ENCODE peak calls at places on chromosomes 2 and 18, in ten cellular contexts. V is CD4-positive, alpha-beta memory T cell; M is heart right ventricle; R is breast epithelium; K is SJSA1; B is CD8-positive, alpha-beta T cell; A is H9; D is fibroblast of lung; Z is cardiac muscle cell; J is aorta. G is an unnamed sample.

GRCh38 chr2:179822540-179822939 is 38.9 kb downstream of the ZNF385B start:
- DNase-seq in V (no peak), M (no peak), R (no peak), K (no peak), B (no peak), A (no peak), D (no peak), Z (no peak), J (no peak), G (no peak)

GRCh38 chr2:184541591-184541990 is 56.7 kb upstream of the ZNF804A start:
- DNase-seq in V (no peak), M (no peak), R (no peak), K (no peak), B (no peak), A (no peak), D (no peak), Z (no peak), J (no peak), G (no peak)

GRCh38 chr18:69935319-69936190 is 12.1 kb downstream of the CD226 start:
- DNase-seq in V (peak; percentile 89), M (no peak), R (no peak), K (peak; percentile 49), B (peak; percentile 64), A (no peak), D (no peak), Z (peak; percentile 33), J (peak; percentile 52), G (no peak)

GRCh38 chr18:36829362-36830140 is 624 bp downstream of the KIAA1328 start:
- DNase-seq in V (no peak), M (no peak), R (peak; percentile 55), K (no peak), B (no peak), A (no peak), D (peak; percentile 32), Z (peak; percentile 14), J (no peak), G (no peak)

GRCh38 chr2:2569306-2569705 is 238.2 kb upstream of the MYT1L start:
- DNase-seq in V (no peak), M (no peak), R (no peak), K (no peak), B (no peak), A (no peak), D (no peak), Z (no peak), J (no peak), G (no peak)

GRCh38 chr2:133287709-133288108 is 280.6 kb downstream of the NCKAP5 start:
- DNase-seq in V (no peak), M (no peak), R (no peak), K (no peak), B (no peak), A (no peak), D (peak; percentile 76), Z (no peak), J (no peak), G (no peak)

GRCh38 chr2:227853204-227853629 is 18.2 kb upstream of the DAW1 start:
- DNase-seq in V (no peak), M (no peak), R (no peak), K (peak; percentile 67), B (no peak), A (no peak), D (peak; percentile 43), Z (no peak), J (no peak), G (no peak)

GRCh38 chr2:165149439-165149838 is 54.4 kb downstream of the SCN3A start:
- DNase-seq in V (no peak), M (no peak), R (no peak), K (no peak), B (no peak), A (no peak), D (no peak), Z (no peak), J (no peak), G (no peak)

GRCh38 chr2:179595284-179595683 is 266.1 kb downstream of the ZNF385B start:
- DNase-seq in V (no peak), M (no peak), R (no peak), K (no peak), B (no peak), A (peak; percentile 60), D (no peak), Z (peak; percentile 34), J (no peak), G (no peak)

GRCh38 chr18:12060182-12060870 is 33.3 kb upstream of the ANKRD62 start:
- DNase-seq in V (no peak), M (no peak), R (no peak), K (peak; percentile 68), B (no peak), A (no peak), D (no peak), Z (no peak), J (no peak), G (no peak)

GRCh38 chr2:226790436-226790835 is 9.2 kb downstream of the IRS1 start:
- DNase-seq in V (no peak), M (no peak), R (no peak), K (no peak), B (no peak), A (no peak), D (no peak), Z (no peak), J (no peak), G (no peak)

GRCh38 chr2:27408601-27409320 is 630 bp downstream of the PPM1G start:
- DNase-seq in V (no peak), M (peak; percentile 14), R (no peak), K (no peak), B (no peak), A (no peak), D (no peak), Z (no peak), J (no peak), G (no peak)

GRCh38 chr2:85748948-85749875 is 4.6 kb upstream of the ATOH8 start:
- DNase-seq in V (no peak), M (no peak), R (no peak), K (no peak), B (no peak), A (no peak), D (no peak), Z (no peak), J (peak; percentile 62), G (no peak)
- H3K4me1 ChIP-seq in V (peaks cover 5% of the 10 kb centered on the region), M (peaks cover 89% of the 10 kb centered on the region), R (peaks cover 3% of the 10 kb centered on the region), K (peaks cover 43% of the 10 kb centered on the region), B (peaks cover 8% of the 10 kb centered on the region), A (no peaks in the 10 kb centered on the region), D (peaks cover 24% of the 10 kb centered on the region), Z (no peaks in the 10 kb centered on the region), J (peaks cover 3% of the 10 kb centered on the region), G (peaks cover 4% of the 10 kb centered on the region)

DNA sequence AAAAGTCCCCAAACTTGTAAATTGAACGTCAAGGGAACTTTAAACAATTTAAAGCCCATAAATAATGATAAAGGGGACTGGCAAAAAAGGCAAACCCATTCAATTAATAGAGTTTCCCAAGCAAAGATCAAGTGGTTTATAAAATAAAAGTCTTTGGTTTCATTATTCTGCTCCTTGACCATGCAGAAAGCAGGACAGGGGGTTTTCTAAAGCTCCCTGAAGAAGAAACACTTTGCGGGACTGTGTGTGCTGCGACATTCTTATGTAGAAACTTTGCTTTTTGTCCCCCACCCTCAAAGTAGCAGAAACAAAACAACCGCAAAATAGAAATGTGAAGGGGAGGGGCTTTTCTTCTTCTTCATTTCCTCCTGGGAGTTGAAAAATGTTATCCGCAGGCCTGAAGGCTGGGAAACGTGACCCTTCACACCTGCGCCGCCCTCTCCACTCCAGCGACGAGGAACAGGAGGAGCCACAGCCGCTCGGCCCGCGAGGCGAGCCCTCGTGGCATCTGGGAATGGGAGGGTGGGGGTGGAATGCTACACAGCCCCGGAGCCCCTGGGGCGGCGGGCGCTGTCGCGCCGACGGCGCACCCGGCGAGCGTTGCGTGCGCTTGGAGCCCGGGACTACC is 4.2 kb upstream of the GBX2 start:
- DNase-seq in V (no peak), M (no peak), R (no peak), K (no peak), B (no peak), A (no peak), D (no peak), Z (no peak), J (no peak), G (no peak)
- H3K4me1 ChIP-seq in V (no peaks in the 10 kb centered on the region), M (peaks cover 52% of the 10 kb centered on the region), R (peaks cover 12% of the 10 kb centered on the region), K (peaks cover 48% of the 10 kb centered on the region), B (no peaks in the 10 kb centered on the region), A (peaks cover 19% of the 10 kb centered on the region), D (no peaks in the 10 kb centered on the region), Z (no peaks in the 10 kb centered on the region), J (no peaks in the 10 kb centered on the region), G (peaks cover 33% of the 10 kb centered on the region)

DNA sequence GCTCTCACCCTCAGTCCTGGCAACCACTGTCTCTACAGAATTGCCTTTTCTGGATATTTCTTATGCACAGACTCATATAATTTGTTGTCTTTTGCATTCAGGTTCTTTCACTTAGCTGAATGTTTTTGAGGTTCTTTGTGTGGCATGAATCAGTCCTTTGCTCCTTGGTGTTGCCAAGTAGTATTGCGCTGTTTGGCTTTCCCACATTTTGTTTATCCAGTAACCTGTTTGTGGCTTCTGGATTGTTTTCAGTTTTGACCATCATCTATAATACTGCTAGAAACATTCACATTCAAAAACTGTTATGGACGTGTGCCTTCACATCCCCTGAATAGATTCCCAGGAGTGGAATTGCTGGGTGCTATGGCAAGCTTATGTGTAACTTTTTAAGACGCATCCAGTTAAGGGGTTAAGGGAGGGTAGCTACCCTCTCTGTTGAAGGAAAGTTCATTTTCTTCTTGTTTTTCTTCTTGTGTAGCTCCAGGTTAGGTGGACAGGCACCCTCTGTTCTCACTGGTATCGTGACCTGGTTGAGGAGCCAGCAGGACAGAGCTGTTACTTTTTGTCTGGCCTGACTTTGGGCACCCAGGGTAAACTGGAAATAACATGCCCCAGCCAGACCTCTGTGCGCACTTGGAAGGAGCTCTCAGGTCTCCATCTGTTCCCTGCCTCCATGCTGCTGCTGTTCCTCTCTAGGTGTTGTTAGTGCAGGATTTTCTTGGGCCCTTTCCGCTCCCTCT is 29.6 kb downstream of the ARHGAP25 start:
- DNase-seq in V (no peak), M (no peak), R (no peak), K (no peak), B (no peak), A (no peak), D (peak; percentile 40), Z (no peak), J (no peak), G (no peak)
- H3K4me1 ChIP-seq in V (peaks cover 99% of the 10 kb centered on the region), M (peaks cover 41% of the 10 kb centered on the region), R (no peaks in the 10 kb centered on the region), K (peaks cover 33% of the 10 kb centered on the region), B (peaks cover 97% of the 10 kb centered on the region), A (peaks cover 5% of the 10 kb centered on the region), D (peaks cover 9% of the 10 kb centered on the region), Z (peaks cover 50% of the 10 kb centered on the region), J (peaks cover 2% of the 10 kb centered on the region), G (no peaks in the 10 kb centered on the region)

GRCh38 chr2:217859926-217860325 is 142.9 kb downstream of the TNS1 start:
- DNase-seq in V (no peak), M (no peak), R (no peak), K (no peak), B (no peak), A (no peak), D (no peak), Z (no peak), J (peak; percentile 21), G (no peak)

GRCh38 chr2:217857624-217858506 is 144.9 kb downstream of the TNS1 start:
- DNase-seq in V (no peak), M (peak; percentile 76), R (no peak), K (no peak), B (no peak), A (no peak), D (no peak), Z (no peak), J (no peak), G (no peak)

GRCh38 chr2:217856871-217857270 is 145.9 kb downstream of the TNS1 start:
- DNase-seq in V (no peak), M (no peak), R (no peak), K (no peak), B (no peak), A (no peak), D (no peak), Z (no peak), J (no peak), G (no peak)

GRCh38 chr2:217861334-217861877 is 141.4 kb downstream of the TNS1 start:
- DNase-seq in V (no peak), M (no peak), R (no peak), K (no peak), B (no peak), A (no peak), D (no peak), Z (no peak), J (peak; percentile 9), G (no peak)

GRCh38 chr2:217858519-217859466 is 144.0 kb downstream of the TNS1 start:
- DNase-seq in V (no peak), M (peak; percentile 93), R (no peak), K (no peak), B (no peak), A (peak; percentile 46), D (peak; percentile 94), Z (peak; percentile 79), J (peak; percentile 93), G (no peak)
- H3K4me1 ChIP-seq in V (no peaks in the 10 kb centered on the region), M (peaks cover 96% of the 10 kb centered on the region), R (no peaks in the 10 kb centered on the region), K (no peaks in the 10 kb centered on the region), B (no peaks in the 10 kb centered on the region), A (no peaks in the 10 kb centered on the region), D (peaks cover 18% of the 10 kb centered on the region), Z (peaks cover 46% of the 10 kb centered on the region), J (no peaks in the 10 kb centered on the region), G (no peaks in the 10 kb centered on the region)

G was measured in Peyer's patch.